ENCODE peak calls at places on chromosome 9, in nine cellular contexts. U is IMR-90; M is stimulated activated CD4-positive, alpha-beta T cell treated with anti-CD3 and anti-CD28 coated beads, Interleukin-2, amount 100 ng/mL, for 48 hours; K is foreskin keratinocyte; B is stimulated activated CD8-positive, alpha-beta memory T cell treated with anti-CD3 and anti-CD28 coated beads, Interleukin-15, amount 100 ng/mL, for 48 hours; T is EH; L is cardiac fibroblast; Y is NCI-H460; F is cerebellum. Q is an unnamed sample.

GRCh38 chr9:134895103-134895502 is 14.5 kb downstream of the FCN2 start:
- DNase-seq in L (peak), M (no peak), Y (no peak), F (no peak), K (no peak), T (peak), B (no peak), U (peak), Q (no peak)

GRCh38 chr9:98071737-98072136 is 15.2 kb downstream of the NANS start:
- DNase-seq in F (no peak), T (no peak), L (no peak), U (no peak), K (no peak), B (no peak), M (no peak), Y (no peak), Q (no peak)

GRCh38 chr9:123246534-123246933 is 21.9 kb downstream of the STRBP start:
- DNase-seq in L (peak), T (peak), Y (no peak), B (no peak), U (no peak), K (no peak), F (no peak), M (no peak), Q (no peak)

GRCh38 chr9:69945671-69946141 is 97.9 kb upstream of the MAMDC2 start:
- DNase-seq in K (no peak), Y (no peak), B (no peak), L (peak), U (peak), T (peak), F (no peak), M (no peak), Q (peak)

GRCh38 chr9:80699551-80699998 is 989.8 kb downstream of the TLE1 start:
- DNase-seq in M (no peak), F (no peak), B (no peak), T (no peak), K (peak), L (peak), Y (no peak), U (peak), Q (no peak)

GRCh38 chr9:35035851-35036701 is 36.3 kb downstream of the VCP start:
- DNase-seq in B (peak), T (peak), K (no peak), U (peak), M (peak), Y (no peak), L (peak), F (no peak), Q (no peak)

GRCh38 chr9:134502261-134503211 is 139.1 kb upstream of the COL5A1 start:
- DNase-seq in F (no peak), T (peak), L (peak), U (peak), B (no peak), K (peak), Y (no peak), M (no peak), Q (peak)

GRCh38 chr9:96522371-96522770 is 72.4 kb downstream of the HABP4 start:
- DNase-seq in Y (no peak), K (no peak), T (no peak), F (no peak), M (no peak), L (no peak), U (no peak), B (no peak), Q (no peak)

GRCh38 chr9:38700695-38701094 is 19.2 kb downstream of the FAM240B start:
- DNase-seq in B (no peak), Y (no peak), F (no peak), K (peak), T (no peak), U (peak), L (peak), M (no peak), Q (no peak)

GRCh38 chr9:78601957-78602565 is 305.1 kb downstream of the PSAT1 start:
- DNase-seq in F (peak), M (peak), B (no peak), K (peak), Y (peak), L (peak), U (peak), T (peak), Q (peak)

GRCh38 chr9:5453004-5453403 is 2.7 kb downstream of the CD274 start:
- DNase-seq in T (no peak), F (no peak), K (no peak), Y (no peak), B (no peak), L (no peak), M (no peak), U (no peak), Q (no peak)

GRCh38 chr9:34518110-34518616 is 4.6 kb downstream of the ENHO start:
- DNase-seq in U (no peak), T (no peak), F (no peak), B (no peak), K (no peak), M (no peak), Y (no peak), L (no peak), Q (no peak)

GRCh38 chr9:127038531-127038930 is 83.9 kb downstream of the ANGPTL2 start:
- DNase-seq in T (no peak), F (no peak), Y (no peak), M (no peak), K (no peak), U (no peak), L (no peak), B (no peak), Q (no peak)

GRCh38 chr9:128207076-128207731 is 4.0 kb downstream of the DNM1 start:
- DNase-seq in T (no peak), K (no peak), Y (no peak), U (no peak), L (no peak), B (no peak), M (no peak), F (no peak), Q (no peak)

GRCh38 chr9:113221800-113222481 is 597 bp downstream of the SLC31A1 start:
- DNase-seq in U (no peak), T (no peak), F (peak), Y (no peak), L (no peak), B (no peak), M (no peak), K (no peak), Q (no peak)

GRCh38 chr9:83304686-83305085 is 233.5 kb downstream of the FRMD3 start:
- DNase-seq in Y (no peak), L (peak), F (peak), B (no peak), T (peak), K (no peak), U (peak), M (no peak), Q (no peak)

GRCh38 chr9:5988265-5988664 is 27.2 kb downstream of the RANBP6 start:
- DNase-seq in U (no peak), Y (no peak), M (no peak), F (no peak), K (no peak), T (no peak), B (no peak), L (no peak), Q (no peak)

GRCh38 chr9:112754578-112754977 is 4.0 kb downstream of the SNX30 start:
- DNase-seq in T (peak), Y (no peak), U (peak), L (peak), F (no peak), M (no peak), B (no peak), K (peak), Q (peak)

GRCh38 chr9:132301521-132301920 is 53.3 kb downstream of the SETX start:
- DNase-seq in K (no peak), T (no peak), F (no peak), Y (peak), M (no peak), B (no peak), U (no peak), L (no peak), Q (no peak)

GRCh38 chr9:131298816-131299215 is 9.3 kb downstream of the PLPP7 start:
- DNase-seq in B (no peak), K (no peak), Y (no peak), T (no peak), L (no peak), F (no peak), U (no peak), M (no peak), Q (no peak)

GRCh38 chr9:128420651-128421473 is at the start of gene CERCAM:
- DNase-seq in K (peak), Y (peak), U (peak), B (peak), M (peak), F (peak), T (peak), L (peak), Q (no peak)

GRCh38 chr9:92196909-92197308 is 81.7 kb upstream of the SPTLC1 start:
- DNase-seq in B (no peak), F (no peak), L (peak), T (peak), M (no peak), Y (no peak), K (peak), U (peak), Q (peak)

GRCh38 chr9:128895556-128895955 is 13.6 kb downstream of the LRRC8A start:
- DNase-seq in M (no peak), B (no peak), T (no peak), F (no peak), Y (no peak), K (no peak), U (no peak), L (no peak), Q (no peak)

GRCh38 chr9:111356567-111357244 is 26.7 kb upstream of the OR2K2 start:
- DNase-seq in K (peak), Y (peak), T (peak), B (no peak), L (peak), F (peak), M (no peak), U (peak), Q (peak)

GRCh38 chr9:4615251-4615650 is 46.8 kb upstream of the PLPP6 start:
- DNase-seq in M (no peak), L (peak), F (no peak), T (peak), K (no peak), Y (no peak), B (no peak), U (peak), Q (peak)

GRCh38 chr9:113927277-113927676 is 51.2 kb downstream of the ZNF618 start:
- DNase-seq in L (no peak), T (no peak), U (no peak), B (no peak), F (no peak), M (no peak), K (no peak), Y (no peak), Q (no peak)

GRCh38 chr9:129958771-129959170 is 84.2 kb downstream of the FNBP1 start:
- DNase-seq in B (no peak), T (no peak), U (no peak), L (no peak), Y (no peak), M (no peak), F (no peak), K (no peak), Q (no peak)

GRCh38 chr9:120904061-120904998 is 22.3 kb downstream of the TRAF1 start:
- DNase-seq in F (no peak), Y (no peak), L (no peak), M (no peak), T (no peak), K (no peak), B (no peak), U (no peak), Q (no peak)

GRCh38 chr9:89312154-89312616 is 1.2 kb downstream of the CKS2 start:
- DNase-seq in T (peak), M (no peak), U (no peak), K (peak), Y (no peak), L (peak), F (no peak), B (no peak), Q (no peak)

GRCh38 chr9:129319076-129319937 is 141.2 kb upstream of the IER5L start:
- DNase-seq in Y (no peak), U (no peak), L (no peak), K (no peak), B (no peak), T (no peak), F (no peak), M (no peak), Q (no peak)

GRCh38 chr9:116860509-116861120 is 173.5 kb downstream of the TRIM32 start:
- DNase-seq in M (peak), U (peak), Y (peak), T (peak), L (peak), F (peak), K (peak), B (peak), Q (peak)

GRCh38 chr9:135392511-135392910 is 87.1 kb upstream of the PPP1R26 start:
- DNase-seq in L (no peak), K (no peak), M (no peak), U (no peak), B (no peak), F (no peak), Y (no peak), T (no peak), Q (no peak)

GRCh38 chr9:117494401-117495130 is 79.7 kb upstream of the ASTN2 start:
- DNase-seq in L (no peak), B (no peak), U (no peak), T (no peak), K (no peak), Y (no peak), F (no peak), M (no peak), Q (no peak)

GRCh38 chr9:136086213-136086881 is 8.7 kb downstream of the NACC2 start:
- DNase-seq in Y (no peak), F (no peak), M (no peak), T (no peak), K (no peak), L (no peak), B (no peak), U (no peak), Q (no peak)

GRCh38 chr9:5817776-5818336 is 15.1 kb downstream of the ERMP1 start:
- DNase-seq in U (peak), Y (peak), K (peak), M (no peak), F (no peak), T (peak), L (peak), B (no peak), Q (peak)

GRCh38 chr9:71681104-71681707 is 87.1 kb downstream of the CEMIP2 start:
- DNase-seq in L (peak), B (no peak), T (peak), U (peak), Y (no peak), M (no peak), F (no peak), K (no peak), Q (peak)

GRCh38 chr9:96022445-96023031 is 147.0 kb downstream of the ERCC6L2 start:
- DNase-seq in F (no peak), U (no peak), Y (no peak), K (no peak), M (no peak), B (peak), T (no peak), L (no peak), Q (no peak)

GRCh38 chr9:34546102-34546833 is 23.5 kb upstream of the ENHO start:
- DNase-seq in K (no peak), T (no peak), Y (no peak), M (no peak), U (no peak), L (no peak), F (no peak), B (no peak), Q (no peak)